ENCODE peak calls at places on chromosomes 1 and 21, in five cellular contexts. U is left ventricle myocardium superior; G is CD8-positive, alpha-beta memory T cell; N is NCI-H446; V is retina. S is an unnamed sample.
A peak's percentile ranks its signal among the peaks of the same experiment; 100 is the strongest.

GRCh38 chr1:112618721-112619517 is at the start of gene ST7L:
- DNase-seq in V (peak; percentile 90), N (peak; percentile 85), G (peak; percentile 41), U (peak; percentile 84), S (peak; percentile 77)

GRCh38 chr1:209652873-209653401 is 712 bp upstream of the LAMB3 start:
- DNase-seq in V (no peak), G (no peak), N (peak; percentile 91), U (peak; percentile 84), S (peak; percentile 66)

GRCh38 chr1:151989131-151989868 is 4.4 kb downstream of the S100A10 start:
- DNase-seq in V (no peak), U (peak; percentile 75), G (no peak), N (peak; percentile 55), S (no peak)

GRCh38 chr21:29342394-29342957 is 43.8 kb downstream of the BACH1 start:
- DNase-seq in N (peak; percentile 97), G (no peak), U (peak; percentile 81), V (no peak), S (no peak)

GRCh38 chr1:8862528-8862927 is 16.0 kb downstream of the ENO1 start:
- DNase-seq in G (peak; percentile 16), V (no peak), N (peak; percentile 38), U (no peak), S (peak; percentile 78)

GRCh38 chr1:114609826-114610225 is 28.4 kb upstream of the BCAS2 start:
- DNase-seq in N (no peak), U (no peak), V (no peak), G (no peak), S (no peak)

GRCh38 chr1:240806201-240806745 is 194.3 kb upstream of the GREM2 start:
- DNase-seq in N (no peak), G (no peak), U (no peak), V (no peak), S (no peak)

GRCh38 chr1:229507502-229507901 is 639 bp downstream of the NUP133 start:
- DNase-seq in N (no peak), G (no peak), U (no peak), V (no peak), S (no peak)

GRCh38 chr1:12275370-12275769 is 45.5 kb downstream of the VPS13D start:
- DNase-seq in G (no peak), N (peak; percentile 8), U (peak; percentile 53), V (peak; percentile 21), S (peak; percentile 74)

GRCh38 chr1:245858022-245858421 is 649.1 kb downstream of the SMYD3 start:
- DNase-seq in G (no peak), V (no peak), N (no peak), U (no peak), S (no peak)

GRCh38 chr1:230382060-230382491 is 44.1 kb downstream of the PGBD5 start:
- DNase-seq in N (peak; percentile 28), V (peak; percentile 21), U (no peak), G (no peak), S (peak; percentile 64)

GRCh38 chr1:18734461-18735368 is 104.1 kb downstream of the PAX7 start:
- DNase-seq in V (no peak), N (no peak), U (no peak), G (no peak), S (no peak)

GRCh38 chr1:185971688-185972087 is 237.5 kb downstream of the HMCN1 start:
- DNase-seq in G (no peak), N (no peak), V (no peak), U (no peak), S (no peak)

GRCh38 chr1:49026230-49026811 is 249.6 kb upstream of the BEND5 start:
- DNase-seq in N (no peak), V (no peak), U (no peak), G (no peak), S (no peak)

S was measured in GM23338.